ENCODE peak calls at places on chromosome 6, in eight cellular contexts. One of them, this sample, is unnamed.

GRCh38 chr6:100663219-100663863 is 198.6 kb upstream of the SIM1 start:
- DNase-seq in cardiac muscle cell: peak; percentile 88
- DNase-seq in astrocyte of the cerebellum: peak; percentile 16
- DNase-seq in BJ: peak; percentile 58
- DNase-seq in foreskin fibroblast: peak; percentile 87
- DNase-seq in AG10803: peak; percentile 77
- DNase-seq in retinal pigment epithelial cell: peak; percentile 59
- DNase-seq in left ventricle myocardium inferior: no peak
- DNase-seq in this sample: peak; percentile 88

GRCh38 chr6:133818320-133818719 is 70.6 kb upstream of the TCF21 start:
- DNase-seq in astrocyte of the cerebellum: no peak
- DNase-seq in BJ: no peak
- DNase-seq in cardiac muscle cell: no peak
- DNase-seq in retinal pigment epithelial cell: no peak
- DNase-seq in left ventricle myocardium inferior: no peak
- DNase-seq in foreskin fibroblast: no peak
- DNase-seq in AG10803: no peak
- DNase-seq in this sample: no peak

GRCh38 chr6:10418862-10419748 is 4.2 kb upstream of the TFAP2A start:
- DNase-seq in BJ: no peak
- DNase-seq in cardiac muscle cell: no peak
- DNase-seq in astrocyte of the cerebellum: no peak
- DNase-seq in foreskin fibroblast: peak; percentile 38
- DNase-seq in left ventricle myocardium inferior: no peak
- DNase-seq in retinal pigment epithelial cell: no peak
- DNase-seq in AG10803: no peak
- DNase-seq in this sample: no peak

GRCh38 chr6:129923520-129923919 is 62.4 kb upstream of the TMEM244 start:
- DNase-seq in BJ: peak; percentile 34
- DNase-seq in astrocyte of the cerebellum: no peak
- DNase-seq in cardiac muscle cell: peak; percentile 38
- DNase-seq in retinal pigment epithelial cell: no peak
- DNase-seq in foreskin fibroblast: peak; percentile 75
- DNase-seq in left ventricle myocardium inferior: no peak
- DNase-seq in AG10803: peak; percentile 61
- DNase-seq in this sample: peak; percentile 43

GRCh38 chr6:4687989-4688947 is 87.9 kb upstream of the CDYL start:
- DNase-seq in BJ: peak; percentile 41
- DNase-seq in cardiac muscle cell: peak; percentile 75
- DNase-seq in astrocyte of the cerebellum: no peak
- DNase-seq in AG10803: peak; percentile 74
- DNase-seq in foreskin fibroblast: peak; percentile 73
- DNase-seq in left ventricle myocardium inferior: no peak
- DNase-seq in retinal pigment epithelial cell: peak; percentile 10
- DNase-seq in this sample: peak; percentile 90

GRCh38 chr6:33390767-33391277 is 801 bp upstream of the KIFC1 start:
- DNase-seq in AG10803: no peak
- DNase-seq in BJ: no peak
- DNase-seq in left ventricle myocardium inferior: no peak
- DNase-seq in retinal pigment epithelial cell: no peak
- DNase-seq in cardiac muscle cell: no peak
- DNase-seq in astrocyte of the cerebellum: no peak
- DNase-seq in foreskin fibroblast: no peak
- DNase-seq in this sample: no peak

GRCh38 chr6:71419217-71419953 is 130.8 kb downstream of the OGFRL1 start:
- DNase-seq in BJ: no peak
- DNase-seq in astrocyte of the cerebellum: no peak
- DNase-seq in cardiac muscle cell: no peak
- DNase-seq in left ventricle myocardium inferior: peak; percentile 26
- DNase-seq in foreskin fibroblast: peak; percentile 35
- DNase-seq in AG10803: peak; percentile 31
- DNase-seq in retinal pigment epithelial cell: no peak
- DNase-seq in this sample: peak; percentile 28

GRCh38 chr6:1080453-1081328 is 231.2 kb upstream of the FOXQ1 start:
- DNase-seq in BJ: no peak
- DNase-seq in left ventricle myocardium inferior: no peak
- DNase-seq in cardiac muscle cell: no peak
- DNase-seq in retinal pigment epithelial cell: no peak
- DNase-seq in foreskin fibroblast: no peak
- DNase-seq in AG10803: no peak
- DNase-seq in astrocyte of the cerebellum: no peak
- DNase-seq in this sample: no peak

GRCh38 chr6:43773050-43773956 is 3.3 kb downstream of the VEGFA start:
- DNase-seq in AG10803: peak; percentile 64
- DNase-seq in retinal pigment epithelial cell: no peak
- DNase-seq in foreskin fibroblast: peak; percentile 79
- DNase-seq in astrocyte of the cerebellum: no peak
- DNase-seq in left ventricle myocardium inferior: peak; percentile 58
- DNase-seq in BJ: no peak
- DNase-seq in cardiac muscle cell: peak; percentile 64
- DNase-seq in this sample: peak; percentile 57

GRCh38 chr6:123027392-123027791 is 31.4 kb downstream of the CLVS2 start:
- DNase-seq in cardiac muscle cell: no peak
- DNase-seq in retinal pigment epithelial cell: no peak
- DNase-seq in astrocyte of the cerebellum: no peak
- DNase-seq in AG10803: no peak
- DNase-seq in foreskin fibroblast: no peak
- DNase-seq in left ventricle myocardium inferior: no peak
- DNase-seq in BJ: no peak
- DNase-seq in this sample: no peak

GRCh38 chr6:91271807-91272206 is 684.9 kb upstream of the MAP3K7 start:
- DNase-seq in cardiac muscle cell: no peak
- DNase-seq in retinal pigment epithelial cell: no peak
- DNase-seq in BJ: no peak
- DNase-seq in astrocyte of the cerebellum: no peak
- DNase-seq in foreskin fibroblast: no peak
- DNase-seq in left ventricle myocardium inferior: no peak
- DNase-seq in AG10803: no peak
- DNase-seq in this sample: no peak

GRCh38 chr6:107264357-107264831 is 149.1 kb upstream of the BEND3 start:
- DNase-seq in retinal pigment epithelial cell: no peak
- DNase-seq in cardiac muscle cell: peak; percentile 68
- DNase-seq in astrocyte of the cerebellum: no peak
- DNase-seq in left ventricle myocardium inferior: no peak
- DNase-seq in foreskin fibroblast: peak; percentile 80
- DNase-seq in AG10803: peak; percentile 18
- DNase-seq in BJ: no peak
- DNase-seq in this sample: peak; percentile 67

GRCh38 chr6:169047345-169047744 is 206.3 kb downstream of the THBS2 start:
- DNase-seq in foreskin fibroblast: no peak
- DNase-seq in retinal pigment epithelial cell: no peak
- DNase-seq in cardiac muscle cell: no peak
- DNase-seq in BJ: no peak
- DNase-seq in AG10803: no peak
- DNase-seq in left ventricle myocardium inferior: no peak
- DNase-seq in astrocyte of the cerebellum: no peak
- DNase-seq in this sample: no peak

GRCh38 chr6:11432713-11433450 is 104.7 kb upstream of the TMEM170B start:
- DNase-seq in foreskin fibroblast: peak; percentile 68
- DNase-seq in BJ: peak; percentile 98
- DNase-seq in astrocyte of the cerebellum: peak; percentile 40
- DNase-seq in left ventricle myocardium inferior: no peak
- DNase-seq in cardiac muscle cell: no peak
- DNase-seq in AG10803: peak; percentile 90
- DNase-seq in retinal pigment epithelial cell: no peak
- DNase-seq in this sample: peak; percentile 66

GRCh38 chr6:22030730-22031619 is 265.9 kb downstream of the PRL start:
- DNase-seq in foreskin fibroblast: no peak
- DNase-seq in astrocyte of the cerebellum: no peak
- DNase-seq in BJ: no peak
- DNase-seq in cardiac muscle cell: peak; percentile 61
- DNase-seq in retinal pigment epithelial cell: no peak
- DNase-seq in left ventricle myocardium inferior: no peak
- DNase-seq in AG10803: no peak
- DNase-seq in this sample: no peak
- H3K4me3 ChIP-seq in foreskin fibroblast: no peak overlapping the region
- H3K4me3 ChIP-seq in astrocyte of the cerebellum: no peak overlapping the region
- H3K4me3 ChIP-seq in BJ: no peak overlapping the region
- H3K4me3 ChIP-seq in cardiac muscle cell: no peak overlapping the region
- H3K4me3 ChIP-seq in retinal pigment epithelial cell: no peak overlapping the region
- H3K4me3 ChIP-seq in left ventricle myocardium inferior: no peak overlapping the region
- H3K4me3 ChIP-seq in AG10803: no peak overlapping the region
- H3K4me3 ChIP-seq in this sample: no peak overlapping the region

GRCh38 chr6:106213660-106214276 is 111.8 kb downstream of the ATG5 start:
- DNase-seq in retinal pigment epithelial cell: no peak
- DNase-seq in AG10803: no peak
- DNase-seq in BJ: no peak
- DNase-seq in astrocyte of the cerebellum: peak; percentile 23
- DNase-seq in foreskin fibroblast: no peak
- DNase-seq in cardiac muscle cell: no peak
- DNase-seq in left ventricle myocardium inferior: no peak
- DNase-seq in this sample: no peak
- H3K4me3 ChIP-seq in retinal pigment epithelial cell: no peak overlapping the region
- H3K4me3 ChIP-seq in AG10803: no peak overlapping the region
- H3K4me3 ChIP-seq in BJ: no peak overlapping the region
- H3K4me3 ChIP-seq in astrocyte of the cerebellum: no peak overlapping the region
- H3K4me3 ChIP-seq in foreskin fibroblast: no peak overlapping the region
- H3K4me3 ChIP-seq in cardiac muscle cell: no peak overlapping the region
- H3K4me3 ChIP-seq in left ventricle myocardium inferior: no peak overlapping the region
- H3K4me3 ChIP-seq in this sample: no peak overlapping the region

DNA sequence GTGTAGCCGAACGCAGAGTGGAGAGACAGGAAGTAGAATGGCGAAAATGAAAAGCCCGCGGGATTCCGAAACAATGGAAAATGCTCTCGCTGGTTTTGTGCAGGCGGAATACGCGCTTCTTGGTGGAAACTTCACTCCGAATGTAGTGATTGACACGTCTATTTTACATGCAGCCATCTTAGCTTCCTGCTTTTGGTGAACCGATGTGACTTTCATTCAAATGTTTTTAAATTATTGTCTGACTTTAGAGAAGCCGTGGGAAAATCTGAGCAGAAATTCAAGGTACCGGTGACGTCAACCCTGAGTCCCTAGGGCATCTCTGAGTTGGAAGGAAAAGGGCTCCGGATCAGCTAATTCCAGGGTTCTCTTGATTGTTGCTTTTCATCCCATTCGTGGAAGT is 11.4 kb downstream of the GPX5 start:
- DNase-seq in left ventricle myocardium inferior: no peak
- DNase-seq in cardiac muscle cell: peak; percentile 42
- DNase-seq in foreskin fibroblast: peak; percentile 22
- DNase-seq in BJ: no peak
- DNase-seq in astrocyte of the cerebellum: no peak
- DNase-seq in retinal pigment epithelial cell: no peak
- DNase-seq in AG10803: no peak
- DNase-seq in this sample: no peak
- H3K4me3 ChIP-seq in left ventricle myocardium inferior: no peak overlapping the region
- H3K4me3 ChIP-seq in cardiac muscle cell: peak overlapping the region; percentile 5
- H3K4me3 ChIP-seq in foreskin fibroblast: peak overlapping the region; percentile 11
- H3K4me3 ChIP-seq in BJ: no peak overlapping the region
- H3K4me3 ChIP-seq in astrocyte of the cerebellum: peak overlapping the region; percentile 33
- H3K4me3 ChIP-seq in retinal pigment epithelial cell: peak overlapping the region; percentile 43
- H3K4me3 ChIP-seq in AG10803: no peak overlapping the region
- H3K4me3 ChIP-seq in this sample: peak overlapping the region; percentile 32

DNA sequence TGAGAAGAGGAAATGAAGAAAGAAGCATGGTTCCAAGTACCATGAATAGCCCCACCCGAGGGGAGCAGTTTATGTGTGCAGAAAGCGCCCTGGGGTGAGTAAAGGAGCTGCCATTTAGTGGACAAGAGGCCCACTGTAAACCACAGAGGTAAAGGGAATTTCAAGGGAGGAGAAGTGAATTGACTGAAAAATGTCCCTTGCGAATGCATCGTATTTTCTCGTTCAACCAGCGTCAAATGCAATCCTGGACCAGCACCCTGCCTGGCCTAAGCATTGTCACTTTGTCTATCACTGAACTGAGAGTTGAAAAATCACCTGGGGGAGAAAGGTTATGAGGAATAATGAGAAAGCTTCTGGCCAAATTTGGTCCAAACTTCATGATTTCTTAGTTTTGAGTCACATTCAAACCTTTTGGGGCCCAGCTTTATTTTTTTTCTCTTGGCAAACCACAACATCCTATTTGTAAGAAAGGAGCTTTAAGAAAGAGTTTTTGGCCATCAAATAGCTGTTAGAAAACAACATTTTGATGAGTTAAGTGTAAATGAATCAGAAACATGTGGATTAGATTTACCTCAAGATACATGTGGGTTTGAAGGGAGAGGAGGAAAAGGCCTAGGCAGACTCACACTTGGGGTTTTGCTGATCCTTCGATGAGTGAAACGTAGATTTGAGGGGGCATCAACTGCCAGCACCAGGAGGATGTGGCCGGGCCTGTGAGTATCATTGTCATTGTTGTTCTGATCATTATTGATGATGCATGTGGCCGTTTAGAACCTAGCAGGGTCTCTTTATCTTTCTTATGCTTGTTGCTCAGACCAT is 214.0 kb downstream of the CLIC5 start:
- DNase-seq in foreskin fibroblast: no peak
- DNase-seq in astrocyte of the cerebellum: no peak
- DNase-seq in retinal pigment epithelial cell: no peak
- DNase-seq in cardiac muscle cell: no peak
- DNase-seq in AG10803: peak; percentile 83
- DNase-seq in BJ: no peak
- DNase-seq in left ventricle myocardium inferior: no peak
- DNase-seq in this sample: no peak
- H3K4me3 ChIP-seq in foreskin fibroblast: no peak overlapping the region
- H3K4me3 ChIP-seq in astrocyte of the cerebellum: no peak overlapping the region
- H3K4me3 ChIP-seq in retinal pigment epithelial cell: no peak overlapping the region
- H3K4me3 ChIP-seq in cardiac muscle cell: no peak overlapping the region
- H3K4me3 ChIP-seq in AG10803: no peak overlapping the region
- H3K4me3 ChIP-seq in BJ: no peak overlapping the region
- H3K4me3 ChIP-seq in left ventricle myocardium inferior: no peak overlapping the region
- H3K4me3 ChIP-seq in this sample: no peak overlapping the region

DNA sequence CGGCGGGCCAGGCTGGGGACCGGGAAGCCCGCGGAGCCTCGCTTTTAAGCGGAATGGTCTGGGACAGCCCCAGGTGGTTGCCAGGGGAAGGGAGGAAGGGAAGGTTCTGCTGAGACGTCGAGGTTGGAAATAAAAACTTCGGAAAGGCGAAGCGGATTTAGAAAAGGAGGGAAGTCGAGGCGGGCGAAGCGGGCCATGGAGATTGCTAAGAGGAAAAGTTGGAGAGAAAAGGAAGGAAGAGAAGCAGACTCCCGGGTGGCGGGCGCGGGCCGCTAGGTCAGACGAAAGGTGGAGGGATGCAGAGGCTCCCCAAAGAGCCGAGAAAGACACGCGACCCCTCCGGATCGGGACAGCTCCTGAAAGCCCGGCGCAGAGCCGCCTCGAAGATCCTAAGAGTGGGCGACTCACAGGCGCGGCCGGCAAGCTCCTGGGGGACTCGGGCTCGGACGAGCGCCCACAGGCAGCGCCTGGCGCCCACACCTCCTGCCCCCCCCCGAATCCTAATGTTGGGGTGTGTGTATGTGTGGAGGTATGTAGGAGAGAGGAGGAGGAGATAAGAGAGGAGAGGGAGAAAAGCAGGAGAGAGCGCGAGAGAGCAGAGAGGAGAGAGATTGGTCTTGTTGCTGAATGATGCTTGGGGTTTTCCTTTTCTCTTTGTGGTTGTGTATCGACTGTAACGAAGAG is 1.4 kb downstream of the TFAP2B start:
- DNase-seq in foreskin fibroblast: no peak
- DNase-seq in astrocyte of the cerebellum: no peak
- DNase-seq in AG10803: no peak
- DNase-seq in BJ: no peak
- DNase-seq in cardiac muscle cell: no peak
- DNase-seq in retinal pigment epithelial cell: no peak
- DNase-seq in left ventricle myocardium inferior: no peak
- DNase-seq in this sample: no peak
- H3K4me3 ChIP-seq in foreskin fibroblast: no peak overlapping the region
- H3K4me3 ChIP-seq in astrocyte of the cerebellum: no peak overlapping the region
- H3K4me3 ChIP-seq in AG10803: no peak overlapping the region
- H3K4me3 ChIP-seq in BJ: no peak overlapping the region
- H3K4me3 ChIP-seq in cardiac muscle cell: no peak overlapping the region
- H3K4me3 ChIP-seq in retinal pigment epithelial cell: no peak overlapping the region
- H3K4me3 ChIP-seq in left ventricle myocardium inferior: peak overlapping the region; percentile 45
- H3K4me3 ChIP-seq in this sample: no peak overlapping the region

GRCh38 chr6:63529498-63529897 is 42.8 kb upstream of the LOC128125822 start:
- DNase-seq in AG10803: no peak
- DNase-seq in astrocyte of the cerebellum: peak; percentile 0
- DNase-seq in BJ: no peak
- DNase-seq in left ventricle myocardium inferior: no peak
- DNase-seq in cardiac muscle cell: no peak
- DNase-seq in foreskin fibroblast: no peak
- DNase-seq in retinal pigment epithelial cell: no peak
- DNase-seq in this sample: peak; percentile 67
- H3K4me3 ChIP-seq in AG10803: no peak overlapping the region
- H3K4me3 ChIP-seq in astrocyte of the cerebellum: no peak overlapping the region
- H3K4me3 ChIP-seq in BJ: no peak overlapping the region
- H3K4me3 ChIP-seq in left ventricle myocardium inferior: no peak overlapping the region
- H3K4me3 ChIP-seq in cardiac muscle cell: no peak overlapping the region
- H3K4me3 ChIP-seq in foreskin fibroblast: no peak overlapping the region
- H3K4me3 ChIP-seq in retinal pigment epithelial cell: no peak overlapping the region
- H3K4me3 ChIP-seq in this sample: peak overlapping the region; percentile 10

This sample was measured in fibroblast of villous mesenchyme.